ENCODE peak calls at places on chromosomes 1 and 21, in six cellular contexts. C is thoracic aorta, X is GM23248, T is left ventricle myocardium inferior, V is left lung, G is breast epithelium. K is an unnamed sample. For H3K36me3 and H3K9me3, the result is how much of the 10 kb centered on the place peaks cover.

GRCh38 chr1:13699936-13700520 is at the start of gene PRDM2:
- DNase-seq in C (no peak), X (peak), G (no peak), T (peak), V (peak), K (peak)

GRCh38 chr1:119966681-119967080 is 70.4 kb upstream of the ADAM30 start:
- DNase-seq in T (no peak), X (no peak), C (no peak), V (no peak), G (no peak), K (no peak)

GRCh38 chr1:102879439-102879993 is 228.8 kb downstream of the COL11A1 start:
- DNase-seq in C (no peak), X (peak), G (no peak), V (no peak), T (no peak), K (no peak)

GRCh38 chr1:37945743-37946702 is 830 bp downstream of the INPP5B start:
- DNase-seq in T (peak), G (peak), V (peak), X (peak), C (peak), K (peak)

GRCh38 chr1:41758490-41758889 is 160.2 kb downstream of the HIVEP3 start:
- DNase-seq in G (no peak), X (peak), V (no peak), C (no peak), T (no peak), K (no peak)

GRCh38 chr1:28256197-28256827 is 3.0 kb upstream of the SESN2 start:
- DNase-seq in X (no peak), C (no peak), T (no peak), G (no peak), V (no peak), K (no peak)

GRCh38 chr1:75985827-75986226 is 53.6 kb upstream of the ASB17 start:
- DNase-seq in G (no peak), V (no peak), X (peak), C (no peak), T (no peak), K (no peak)

GRCh38 chr1:181124206-181124825 is 35.8 kb downstream of the IER5 start:
- DNase-seq in G (no peak), T (no peak), C (no peak), X (no peak), V (no peak), K (no peak)

GRCh38 chr1:47804127-47804526 is 193.1 kb downstream of the TRABD2B start:
- DNase-seq in G (no peak), V (no peak), C (no peak), T (no peak), X (no peak), K (no peak)

GRCh38 chr21:46537026-46537425 is 67.9 kb downstream of the S100B start:
- DNase-seq in C (no peak), V (no peak), G (peak), X (no peak), T (no peak), K (no peak)
- H3K36me3 ChIP-seq in C (half or more), V (under half), G (under half), X (under half), T (half or more), K (under half)

GRCh38 chr1:72954943-72955342 is 672.6 kb upstream of the NEGR1 start:
- DNase-seq in V (no peak), C (no peak), T (no peak), G (no peak), X (no peak), K (no peak)
- H3K9me3 ChIP-seq in V (under half), C (under half), T (under half), G (under half), X (under half), K (under half)

DNA sequence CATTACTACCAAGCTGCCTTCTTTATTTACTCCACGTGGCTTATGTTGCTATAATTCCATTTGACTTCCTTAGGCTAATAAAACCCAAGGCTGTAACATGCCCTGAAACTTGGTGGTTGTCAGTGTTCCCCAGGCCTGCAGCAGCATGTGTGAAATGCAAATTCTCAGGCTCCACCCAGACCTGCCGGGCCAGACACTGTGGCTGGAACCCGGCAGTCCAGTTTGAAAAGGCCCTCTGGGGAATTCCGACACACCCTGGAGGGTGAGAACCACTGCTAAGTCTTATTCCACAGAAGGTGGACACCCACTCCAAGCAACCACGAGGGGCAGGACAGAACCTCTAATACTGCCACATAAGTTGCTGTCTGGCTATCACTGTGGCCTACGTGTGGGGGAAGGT is 41.4 kb downstream of the URB1 start:
- DNase-seq in V (no peak), C (no peak), X (no peak), T (no peak), G (no peak), K (no peak)
- H3K36me3 ChIP-seq in V (under half), C (half or more), X (half or more), T (half or more), G (under half), K (half or more)

DNA sequence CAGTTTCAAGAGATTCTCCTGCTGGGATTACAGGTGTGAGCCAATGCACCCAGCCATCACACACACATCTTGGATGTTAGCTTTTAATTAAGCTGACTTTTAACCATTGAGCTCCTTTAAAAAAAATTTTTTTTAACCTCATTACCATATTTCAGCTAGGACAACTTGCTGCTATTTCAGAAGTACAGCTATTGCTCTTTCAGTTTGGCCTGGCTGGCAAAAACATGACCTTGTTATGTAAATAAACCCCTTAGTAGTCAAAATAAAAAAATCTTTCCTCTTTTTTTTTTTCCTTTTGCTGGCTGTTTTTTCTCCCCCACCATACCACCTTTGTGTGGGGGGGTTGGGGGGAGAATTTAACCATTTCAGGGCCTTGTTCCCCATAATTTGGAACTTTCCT is 49.9 kb downstream of the ZMYM1 start:
- DNase-seq in V (no peak), X (no peak), G (no peak), C (no peak), T (no peak), K (no peak)
- H3K9me3 ChIP-seq in V (under half), X (under half), G (under half), C (under half), T (under half), K (under half)

GRCh38 chr1:38992450-38993111 is 1.5 kb downstream of the AKIRIN1 start:
- DNase-seq in G (no peak), T (no peak), C (no peak), X (peak), V (no peak), K (no peak)

GRCh38 chr1:39001516-39002389 is 10.7 kb downstream of the AKIRIN1 start:
- DNase-seq in G (no peak), X (no peak), T (no peak), C (no peak), V (no peak), K (no peak)

GRCh38 chr1:38997901-38998190 is 6.8 kb downstream of the AKIRIN1 start:
- DNase-seq in T (no peak), X (peak), C (no peak), V (no peak), G (no peak), K (no peak)

GRCh38 chr1:38994196-38994595 is 3.1 kb downstream of the AKIRIN1 start:
- DNase-seq in G (no peak), C (no peak), X (no peak), V (no peak), T (no peak), K (no peak)

DNA sequence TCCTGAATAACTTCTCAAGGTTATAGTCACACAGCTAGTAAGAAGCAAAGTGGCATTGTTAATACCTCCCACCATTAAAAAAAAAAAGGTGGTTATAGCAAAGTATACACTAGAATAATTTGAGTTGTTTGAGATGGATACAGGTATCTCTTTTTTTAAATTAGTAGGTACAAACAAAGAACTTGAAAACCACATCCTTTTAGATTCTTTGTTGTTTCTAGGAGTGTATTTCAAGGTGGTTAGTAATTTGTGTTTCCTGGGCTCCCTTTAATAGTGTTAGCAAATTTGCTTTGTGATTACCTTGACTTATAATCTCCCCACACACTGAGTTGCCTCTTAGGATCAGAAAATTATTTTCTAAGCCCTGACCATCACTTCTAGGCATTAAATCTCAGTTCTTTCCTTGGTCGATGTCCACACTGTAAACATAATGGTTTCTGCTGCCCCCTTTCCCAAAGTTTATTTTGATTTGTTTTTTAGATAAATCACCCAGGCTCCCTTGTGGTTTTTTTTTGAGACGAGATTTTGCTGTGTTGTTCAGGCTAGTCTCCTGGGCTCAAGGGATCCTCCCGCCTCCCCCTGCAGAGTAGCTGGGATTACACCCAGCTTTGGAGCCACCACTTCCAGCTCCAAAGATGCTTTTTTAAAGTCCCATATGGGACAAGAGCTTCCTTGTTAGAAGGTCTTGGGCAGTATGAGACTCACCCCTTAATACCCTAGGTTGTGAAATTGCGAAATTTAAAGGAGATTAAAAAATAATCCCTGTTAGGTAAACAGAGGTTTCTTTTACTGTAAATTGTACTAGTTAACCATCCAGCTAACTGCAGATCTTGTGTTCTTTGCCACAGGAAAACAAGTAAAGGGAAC is 6.2 kb downstream of the AKIRIN1 start:
- DNase-seq in C (no peak), V (no peak), X (peak), T (no peak), G (no peak), K (no peak)
- H3K36me3 ChIP-seq in C (under half), V (under half), X (under half), T (under half), G (under half), K (under half)

DNA sequence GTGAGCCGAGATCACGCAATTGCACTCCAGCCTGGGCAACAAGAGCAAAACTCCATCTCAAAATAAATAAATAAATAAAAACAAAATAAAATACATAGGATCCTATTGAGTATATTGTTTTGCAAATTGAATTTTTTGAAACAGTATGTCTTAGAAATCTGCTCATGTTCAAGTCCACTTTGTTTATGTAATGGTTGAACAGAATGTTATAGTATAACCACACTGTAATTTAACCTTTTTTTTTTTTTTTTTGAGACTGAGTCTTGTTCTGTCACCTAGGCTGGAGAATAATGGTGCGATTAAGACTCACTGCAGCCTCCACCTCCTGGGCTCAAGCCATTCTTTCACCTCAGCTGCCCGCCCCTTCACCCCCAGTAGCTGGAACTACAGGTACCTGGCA is 31.4 kb downstream of the PARK7 start:
- DNase-seq in T (no peak), C (no peak), G (no peak), V (no peak), X (no peak), K (no peak)
- H3K9me3 ChIP-seq in T (under half), C (under half), G (under half), V (under half), X (under half), K (under half)

GRCh38 chr1:165753934-165754333 is 14.7 kb downstream of the TMCO1 start:
- DNase-seq in V (no peak), C (no peak), G (no peak), T (no peak), X (no peak), K (no peak)

GRCh38 chr1:165755393-165756010 is 13.2 kb downstream of the TMCO1 start:
- DNase-seq in G (no peak), T (no peak), C (no peak), V (no peak), X (no peak), K (no peak)
- H3K36me3 ChIP-seq in G (under half), T (half or more), C (under half), V (under half), X (under half), K (under half)

GRCh38 chr1:99361406-99361805 is 97.1 kb downstream of the PLPPR4 start:
- DNase-seq in X (no peak), V (no peak), T (no peak), C (no peak), G (no peak), K (no peak)
- H3K9me3 ChIP-seq in X (under half), V (under half), T (under half), C (under half), G (under half), K (under half)

GRCh38 chr1:91520940-91521507 is 20.4 kb downstream of the CDC7 start:
- DNase-seq in X (peak), C (no peak), G (no peak), T (no peak), V (no peak), K (no peak)

GRCh38 chr1:91511386-91511785 is 10.7 kb downstream of the CDC7 start:
- DNase-seq in G (no peak), C (no peak), X (peak), V (no peak), T (no peak), K (no peak)

GRCh38 chr1:91513160-91513559 is 12.5 kb downstream of the CDC7 start:
- DNase-seq in X (peak), T (no peak), V (no peak), C (no peak), G (no peak), K (no peak)

GRCh38 chr1:91510754-91511153 is 10.1 kb downstream of the CDC7 start:
- DNase-seq in V (no peak), X (no peak), G (no peak), C (no peak), T (no peak), K (no peak)

DNA sequence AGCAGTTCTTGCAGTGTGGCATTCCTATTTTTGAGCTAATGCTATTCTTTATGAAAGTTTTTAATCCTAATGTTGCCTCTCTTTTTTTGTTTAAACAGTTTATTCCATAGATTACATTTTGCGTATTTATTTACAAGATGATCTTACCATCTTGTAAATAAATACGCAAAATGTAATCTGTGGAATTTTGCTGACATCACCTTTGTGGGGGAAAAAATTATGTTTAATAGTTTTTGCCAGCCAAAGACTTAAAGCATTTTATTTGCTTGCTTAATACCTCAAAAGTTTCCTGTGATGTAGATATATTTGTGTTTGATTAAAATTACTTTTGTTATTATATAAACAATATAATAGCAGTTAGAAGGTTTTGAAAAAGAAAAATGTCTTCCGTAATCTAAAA is 15.3 kb downstream of the CDC7 start:
- DNase-seq in V (no peak), X (no peak), C (no peak), G (no peak), T (no peak), K (no peak)
- H3K36me3 ChIP-seq in V (under half), X (under half), C (under half), G (under half), T (under half), K (under half)

K was measured in pancreas.